ENCODE peak calls at places on chromosomes 3 and 15, in ten cellular contexts. One of them, this sample, is unnamed.

GRCh38 chr3:33201195-33201594 is 17.4 kb downstream of the SUSD5 start:
- DNase-seq in astrocyte of the cerebellum: no peak
- DNase-seq in AG09309: no peak
- DNase-seq in dorsolateral prefrontal cortex: no peak
- DNase-seq in brain microvascular endothelial cell: no peak
- DNase-seq in IMR-90: no peak
- DNase-seq in left ventricle myocardium inferior: no peak
- DNase-seq in natural killer cell: no peak
- DNase-seq in kidney: no peak
- DNase-seq in uterus: no peak
- DNase-seq in this sample: no peak

GRCh38 chr15:101251830-101252820 is at the start of gene CHSY1:
- DNase-seq in AG09309: peak; percentile 75
- DNase-seq in dorsolateral prefrontal cortex: peak; percentile 82
- DNase-seq in astrocyte of the cerebellum: peak; percentile 86
- DNase-seq in kidney: peak; percentile 97
- DNase-seq in left ventricle myocardium inferior: peak; percentile 94
- DNase-seq in uterus: peak; percentile 94
- DNase-seq in IMR-90: peak; percentile 93
- DNase-seq in brain microvascular endothelial cell: peak; percentile 86
- DNase-seq in natural killer cell: peak; percentile 91
- DNase-seq in this sample: peak; percentile 74

GRCh38 chr15:75167588-75168076 is 34.0 kb upstream of the C15orf39 start:
- DNase-seq in astrocyte of the cerebellum: no peak
- DNase-seq in natural killer cell: no peak
- DNase-seq in left ventricle myocardium inferior: no peak
- DNase-seq in IMR-90: peak; percentile 81
- DNase-seq in brain microvascular endothelial cell: peak; percentile 84
- DNase-seq in dorsolateral prefrontal cortex: no peak
- DNase-seq in uterus: no peak
- DNase-seq in kidney: no peak
- DNase-seq in AG09309: no peak
- DNase-seq in this sample: no peak

GRCh38 chr15:40313531-40314398 is 6.0 kb upstream of the PLCB2 start:
- DNase-seq in brain microvascular endothelial cell: no peak
- DNase-seq in IMR-90: no peak
- DNase-seq in AG09309: no peak
- DNase-seq in astrocyte of the cerebellum: no peak
- DNase-seq in kidney: peak; percentile 83
- DNase-seq in natural killer cell: peak; percentile 62
- DNase-seq in left ventricle myocardium inferior: no peak
- DNase-seq in dorsolateral prefrontal cortex: no peak
- DNase-seq in uterus: no peak
- DNase-seq in this sample: no peak

GRCh38 chr15:39720721-39721611 is 61.7 kb downstream of the FSIP1 start:
- DNase-seq in brain microvascular endothelial cell: peak; percentile 4
- DNase-seq in uterus: no peak
- DNase-seq in IMR-90: peak; percentile 69
- DNase-seq in left ventricle myocardium inferior: no peak
- DNase-seq in natural killer cell: no peak
- DNase-seq in dorsolateral prefrontal cortex: no peak
- DNase-seq in kidney: no peak
- DNase-seq in AG09309: peak; percentile 87
- DNase-seq in astrocyte of the cerebellum: peak; percentile 74
- DNase-seq in this sample: no peak

GRCh38 chr3:102090646-102091045 is 241.3 kb downstream of the NFKBIZ start:
- DNase-seq in brain microvascular endothelial cell: peak; percentile 49
- DNase-seq in astrocyte of the cerebellum: no peak
- DNase-seq in AG09309: no peak
- DNase-seq in dorsolateral prefrontal cortex: no peak
- DNase-seq in uterus: no peak
- DNase-seq in kidney: no peak
- DNase-seq in natural killer cell: no peak
- DNase-seq in left ventricle myocardium inferior: no peak
- DNase-seq in IMR-90: peak; percentile 62
- DNase-seq in this sample: no peak

GRCh38 chr3:189267981-189268613 is 96.3 kb downstream of the TPRG1 start:
- DNase-seq in IMR-90: no peak
- DNase-seq in uterus: no peak
- DNase-seq in dorsolateral prefrontal cortex: no peak
- DNase-seq in natural killer cell: no peak
- DNase-seq in AG09309: no peak
- DNase-seq in brain microvascular endothelial cell: no peak
- DNase-seq in kidney: no peak
- DNase-seq in astrocyte of the cerebellum: no peak
- DNase-seq in left ventricle myocardium inferior: no peak
- DNase-seq in this sample: no peak

GRCh38 chr3:4633078-4634004 is 140.2 kb downstream of the ITPR1 start:
- DNase-seq in kidney: no peak
- DNase-seq in left ventricle myocardium inferior: no peak
- DNase-seq in dorsolateral prefrontal cortex: no peak
- DNase-seq in IMR-90: peak; percentile 72
- DNase-seq in AG09309: peak; percentile 37
- DNase-seq in brain microvascular endothelial cell: peak; percentile 55
- DNase-seq in uterus: no peak
- DNase-seq in natural killer cell: no peak
- DNase-seq in astrocyte of the cerebellum: peak; percentile 45
- DNase-seq in this sample: no peak

GRCh38 chr15:92709064-92709463 is 53.5 kb upstream of the FAM174B start:
- DNase-seq in dorsolateral prefrontal cortex: no peak
- DNase-seq in brain microvascular endothelial cell: no peak
- DNase-seq in left ventricle myocardium inferior: no peak
- DNase-seq in natural killer cell: no peak
- DNase-seq in kidney: no peak
- DNase-seq in uterus: no peak
- DNase-seq in IMR-90: no peak
- DNase-seq in AG09309: no peak
- DNase-seq in astrocyte of the cerebellum: no peak
- DNase-seq in this sample: no peak

GRCh38 chr15:74403590-74403919 is 30.2 kb downstream of the SEMA7A start:
- DNase-seq in dorsolateral prefrontal cortex: no peak
- DNase-seq in AG09309: no peak
- DNase-seq in uterus: no peak
- DNase-seq in IMR-90: no peak
- DNase-seq in natural killer cell: no peak
- DNase-seq in brain microvascular endothelial cell: no peak
- DNase-seq in kidney: no peak
- DNase-seq in astrocyte of the cerebellum: no peak
- DNase-seq in left ventricle myocardium inferior: no peak
- DNase-seq in this sample: no peak

GRCh38 chr3:127673191-127674098 is 693 bp downstream of the ABTB1 start:
- DNase-seq in left ventricle myocardium inferior: peak; percentile 66
- DNase-seq in AG09309: no peak
- DNase-seq in natural killer cell: peak; percentile 50
- DNase-seq in IMR-90: peak; percentile 57
- DNase-seq in brain microvascular endothelial cell: peak; percentile 56
- DNase-seq in kidney: peak; percentile 87
- DNase-seq in dorsolateral prefrontal cortex: peak; percentile 21
- DNase-seq in astrocyte of the cerebellum: no peak
- DNase-seq in uterus: peak; percentile 51
- DNase-seq in this sample: no peak

GRCh38 chr15:32799904-32800535 is 82.2 kb downstream of the GREM1 start:
- DNase-seq in natural killer cell: no peak
- DNase-seq in brain microvascular endothelial cell: no peak
- DNase-seq in dorsolateral prefrontal cortex: no peak
- DNase-seq in IMR-90: no peak
- DNase-seq in uterus: no peak
- DNase-seq in left ventricle myocardium inferior: no peak
- DNase-seq in kidney: no peak
- DNase-seq in astrocyte of the cerebellum: no peak
- DNase-seq in AG09309: no peak
- DNase-seq in this sample: no peak

DNA sequence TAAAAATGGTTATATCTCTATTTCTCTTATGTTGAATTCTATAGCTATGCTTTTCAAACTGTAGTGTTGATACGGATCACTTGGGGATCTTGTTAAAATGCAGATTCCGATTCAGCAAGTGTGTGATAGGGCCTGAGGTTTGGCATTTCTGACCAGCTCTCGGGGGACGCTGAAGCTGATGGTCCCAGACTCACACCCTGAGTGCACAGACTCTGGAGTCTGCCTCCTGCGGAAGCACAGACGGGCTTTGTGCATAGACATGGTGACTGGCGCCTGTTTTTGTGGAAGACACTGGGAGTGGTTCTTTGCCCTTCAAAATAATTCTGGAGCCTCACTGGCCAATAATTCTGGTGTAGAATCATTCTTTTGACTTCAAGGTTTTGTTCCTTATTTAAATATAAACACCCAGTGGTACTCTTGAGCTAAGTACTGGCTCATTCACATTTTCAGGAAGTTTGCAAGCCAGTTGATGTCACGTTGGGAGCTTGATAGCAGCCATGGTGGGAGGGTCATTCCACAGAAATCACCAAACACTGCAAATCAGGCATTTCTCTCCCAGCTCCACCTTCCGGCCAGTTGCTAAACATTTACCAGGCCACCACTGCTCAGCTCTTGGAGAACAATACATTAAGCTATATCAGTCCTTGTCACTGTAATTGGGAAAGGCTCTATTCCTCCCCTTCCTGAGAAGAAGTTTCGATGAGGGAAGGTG is 19.2 kb downstream of the CLDN11 start:
- DNase-seq in IMR-90: no peak
- DNase-seq in uterus: no peak
- DNase-seq in brain microvascular endothelial cell: no peak
- DNase-seq in left ventricle myocardium inferior: no peak
- DNase-seq in kidney: no peak
- DNase-seq in astrocyte of the cerebellum: no peak
- DNase-seq in natural killer cell: no peak
- DNase-seq in AG09309: no peak
- DNase-seq in dorsolateral prefrontal cortex: no peak
- DNase-seq in this sample: no peak
- TF ChIP-seq CTCF in IMR-90: no peak
- TF ChIP-seq CTCF in uterus: no peak
- TF ChIP-seq CTCF in brain microvascular endothelial cell: no peak
- TF ChIP-seq CTCF in left ventricle myocardium inferior: no peak
- TF ChIP-seq CTCF in kidney: no peak
- TF ChIP-seq CTCF in astrocyte of the cerebellum: no peak
- TF ChIP-seq CTCF in natural killer cell: no peak
- TF ChIP-seq CTCF in AG09309: no peak
- TF ChIP-seq CTCF in dorsolateral prefrontal cortex: no peak
- TF ChIP-seq CTCF in this sample: peak; percentile 26

DNA sequence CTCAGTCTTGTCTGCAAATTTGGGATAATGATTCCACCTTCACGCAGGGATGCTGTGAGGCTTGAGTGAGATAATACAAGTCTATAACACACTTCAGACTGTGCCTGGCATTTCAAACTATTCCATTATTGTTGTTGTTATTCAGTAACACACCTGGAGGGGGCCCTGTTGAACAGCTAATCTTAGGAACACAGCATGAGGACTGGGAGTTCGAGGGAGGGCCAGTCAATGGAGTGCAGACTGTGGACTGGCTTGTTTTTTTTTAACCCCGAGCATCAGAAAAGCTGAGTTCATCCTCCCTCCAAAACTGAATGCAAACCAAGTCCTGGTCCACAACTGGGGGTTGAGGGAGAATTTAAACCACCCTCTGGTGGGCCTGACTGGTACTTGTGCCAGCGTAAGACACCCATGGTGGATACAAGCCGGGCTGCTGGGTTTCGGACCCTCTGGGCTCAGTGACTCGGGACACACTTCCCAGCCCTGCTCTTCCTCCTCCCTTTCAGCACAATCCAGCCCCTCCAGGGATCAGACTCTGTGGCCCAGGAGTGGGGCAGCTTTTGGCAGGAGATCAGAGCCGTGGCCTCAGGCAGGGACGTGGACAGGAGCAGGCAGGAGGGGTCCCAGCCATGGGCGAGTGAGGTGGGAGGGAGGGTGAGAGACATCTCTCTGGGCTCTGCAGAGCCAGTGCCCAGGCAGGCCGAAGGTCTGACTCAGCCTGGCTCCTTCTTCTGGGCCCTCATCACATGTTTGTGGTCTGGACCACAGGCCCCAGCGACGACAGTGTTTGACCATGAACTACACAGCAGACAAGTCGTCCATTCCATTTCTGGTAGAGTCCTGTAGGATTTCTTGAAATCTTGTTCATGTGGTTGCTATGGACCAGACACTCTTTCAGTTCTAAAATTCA is 36.3 kb upstream of the MEX3B start:
- DNase-seq in natural killer cell: no peak
- DNase-seq in AG09309: peak; percentile 71
- DNase-seq in dorsolateral prefrontal cortex: no peak
- DNase-seq in IMR-90: peak; percentile 93
- DNase-seq in brain microvascular endothelial cell: peak; percentile 96
- DNase-seq in astrocyte of the cerebellum: peak; percentile 90
- DNase-seq in left ventricle myocardium inferior: no peak
- DNase-seq in uterus: no peak
- DNase-seq in kidney: no peak
- DNase-seq in this sample: no peak
- TF ChIP-seq CTCF in natural killer cell: no peak
- TF ChIP-seq CTCF in AG09309: peak; percentile 46
- TF ChIP-seq CTCF in dorsolateral prefrontal cortex: no peak
- TF ChIP-seq CTCF in IMR-90: peak; percentile 41
- TF ChIP-seq CTCF in brain microvascular endothelial cell: peak; percentile 60
- TF ChIP-seq CTCF in astrocyte of the cerebellum: peak; percentile 47
- TF ChIP-seq CTCF in left ventricle myocardium inferior: no peak
- TF ChIP-seq CTCF in uterus: no peak
- TF ChIP-seq CTCF in kidney: no peak
- TF ChIP-seq CTCF in this sample: peak; percentile 20

DNA sequence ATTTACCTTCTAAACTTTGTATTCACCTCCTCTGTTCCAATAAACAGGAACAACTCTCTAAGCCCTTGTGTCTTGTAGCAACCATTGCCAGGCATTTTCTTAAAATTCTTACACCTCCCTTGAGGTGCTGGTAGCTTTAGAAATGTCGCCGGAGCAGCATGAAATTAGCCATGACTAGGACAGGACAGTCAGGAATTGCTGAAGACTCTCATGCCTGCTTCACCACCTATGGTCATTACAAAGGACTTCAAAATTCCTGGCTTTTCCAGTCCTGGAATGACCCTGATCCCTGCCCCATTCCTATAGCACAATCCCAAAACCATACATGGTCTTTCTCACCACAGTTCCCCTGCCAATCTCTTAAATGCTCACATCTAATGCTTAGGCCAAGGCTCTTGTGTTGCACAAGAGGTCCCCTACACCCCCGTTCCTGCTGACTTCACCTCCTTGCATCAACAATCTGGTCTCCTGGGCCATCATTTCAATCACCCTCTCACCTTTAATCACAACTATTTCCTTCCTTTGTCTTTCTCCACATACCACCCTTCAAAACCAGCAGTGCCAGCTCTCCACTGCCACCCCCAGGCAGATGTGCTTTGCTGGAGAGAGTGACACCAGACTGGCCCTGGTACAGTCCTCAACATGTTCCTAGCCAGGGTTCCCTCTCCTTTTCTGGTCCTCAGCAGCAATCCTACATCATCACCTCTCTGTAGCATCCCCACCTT is 113.2 kb upstream of the TJP1 start:
- DNase-seq in natural killer cell: no peak
- DNase-seq in dorsolateral prefrontal cortex: no peak
- DNase-seq in IMR-90: no peak
- DNase-seq in left ventricle myocardium inferior: no peak
- DNase-seq in brain microvascular endothelial cell: no peak
- DNase-seq in uterus: no peak
- DNase-seq in kidney: no peak
- DNase-seq in AG09309: no peak
- DNase-seq in astrocyte of the cerebellum: no peak
- DNase-seq in this sample: no peak
- TF ChIP-seq CTCF in natural killer cell: no peak
- TF ChIP-seq CTCF in dorsolateral prefrontal cortex: peak; percentile 34
- TF ChIP-seq CTCF in IMR-90: peak; percentile 15
- TF ChIP-seq CTCF in left ventricle myocardium inferior: peak; percentile 52
- TF ChIP-seq CTCF in brain microvascular endothelial cell: peak; percentile 45
- TF ChIP-seq CTCF in uterus: no peak
- TF ChIP-seq CTCF in kidney: peak; percentile 28
- TF ChIP-seq CTCF in AG09309: peak; percentile 39
- TF ChIP-seq CTCF in astrocyte of the cerebellum: no peak
- TF ChIP-seq CTCF in this sample: no peak

GRCh38 chr3:154616298-154616697 is 186.3 kb upstream of the GPR149 start:
- DNase-seq in astrocyte of the cerebellum: no peak
- DNase-seq in AG09309: no peak
- DNase-seq in IMR-90: no peak
- DNase-seq in uterus: no peak
- DNase-seq in brain microvascular endothelial cell: no peak
- DNase-seq in natural killer cell: no peak
- DNase-seq in left ventricle myocardium inferior: no peak
- DNase-seq in dorsolateral prefrontal cortex: no peak
- DNase-seq in kidney: peak; percentile 54
- DNase-seq in this sample: no peak
- TF ChIP-seq CTCF in astrocyte of the cerebellum: no peak
- TF ChIP-seq CTCF in AG09309: no peak
- TF ChIP-seq CTCF in IMR-90: no peak
- TF ChIP-seq CTCF in uterus: no peak
- TF ChIP-seq CTCF in brain microvascular endothelial cell: no peak
- TF ChIP-seq CTCF in natural killer cell: no peak
- TF ChIP-seq CTCF in left ventricle myocardium inferior: no peak
- TF ChIP-seq CTCF in dorsolateral prefrontal cortex: no peak
- TF ChIP-seq CTCF in kidney: no peak
- TF ChIP-seq CTCF in this sample: no peak

This sample was measured in progenitor cell of endocrine pancreas.